ENCODE peak calls at places on chromosomes 12 and 14, in four cellular contexts. M, I, N and O are unnamed samples.

GRCh38 chr12:128825845-128826244 is 2.1 kb upstream of the SLC15A4 start:
- DNase-seq in M (no peak), I (no peak), N (no peak), O (no peak)

GRCh38 chr12:82375201-82375600 is 16.9 kb downstream of the METTL25 start:
- DNase-seq in M (no peak), I (no peak), N (no peak), O (no peak)

GRCh38 chr14:87745507-87746118 is 247.4 kb downstream of the GALC start:
- DNase-seq in I (peak), N (no peak), M (peak), O (no peak)

GRCh38 chr12:57087689-57088441 is 1.0 kb upstream of the NAB2 start:
- DNase-seq in N (peak), I (peak), M (peak), O (peak)

GRCh38 chr12:115570271-115570777 is 707.2 kb downstream of the MED13L start:
- DNase-seq in N (no peak), M (peak), I (no peak), O (no peak)

GRCh38 chr12:106145539-106146447 is 7.0 kb upstream of the NUAK1 start:
- DNase-seq in M (no peak), I (no peak), N (no peak), O (no peak)

GRCh38 chr14:73198253-73198652 is 39.1 kb upstream of the PAPLN start:
- DNase-seq in M (no peak), N (no peak), I (no peak), O (no peak)

GRCh38 chr12:96241484-96242256 is 47.5 kb downstream of the ELK3 start:
- DNase-seq in M (no peak), I (no peak), N (no peak), O (no peak)

GRCh38 chr14:20866963-20867362 is 24.2 kb upstream of the RNASE3 start:
- DNase-seq in I (no peak), N (no peak), M (peak), O (no peak)

GRCh38 chr12:88743946-88744685 is 163.8 kb upstream of the KITLG start:
- DNase-seq in I (no peak), N (no peak), M (no peak), O (no peak)

GRCh38 chr14:62501021-62501750 is 544.1 kb downstream of the KCNH5 start:
- DNase-seq in M (no peak), I (no peak), N (no peak), O (no peak)

GRCh38 chr12:55906056-55906455 is 21.6 kb downstream of the PYM1 start:
- DNase-seq in M (peak), I (no peak), N (no peak), O (no peak)

GRCh38 chr14:71355324-71356201 is 448.3 kb downstream of the PCNX1 start:
- DNase-seq in I (no peak), N (no peak), M (no peak), O (no peak)

GRCh38 chr12:132408001-132408400 is 78.6 kb upstream of the GALNT9 start:
- DNase-seq in I (no peak), N (no peak), M (no peak), O (no peak)

GRCh38 chr14:73850940-73851339 is 691 bp upstream of the PTGR2 start:
- DNase-seq in M (peak), I (no peak), N (no peak), O (no peak)

GRCh38 chr12:74980510-74980909 is 229.1 kb downstream of the KCNC2 start:
- DNase-seq in I (peak), M (peak), N (no peak), O (no peak)

GRCh38 chr12:16526693-16527092 is 79.3 kb downstream of the LMO3 start:
- DNase-seq in M (peak), I (no peak), N (no peak), O (no peak)

GRCh38 chr12:111841236-111841749 is 735 bp upstream of the MAPKAPK5 start:
- DNase-seq in N (no peak), I (no peak), M (peak), O (no peak)

GRCh38 chr12:109818253-109818652 is 14.9 kb downstream of the TRPV4 start:
- DNase-seq in I (no peak), M (no peak), N (no peak), O (no peak)

GRCh38 chr14:103501041-103501870 is 21.4 kb downstream of the CKB start:
- DNase-seq in I (no peak), M (no peak), N (no peak), O (no peak)

GRCh38 chr14:77275855-77276153 is 4.8 kb upstream of the NGB start:
- DNase-seq in N (no peak), M (no peak), I (no peak), O (no peak)

GRCh38 chr12:53586745-53587144 is 39.4 kb downstream of the ATF7 start:
- DNase-seq in I (no peak), N (no peak), M (no peak), O (no peak)

GRCh38 chr12:85820117-85820516 is 16.1 kb downstream of the RASSF9 start:
- DNase-seq in I (no peak), M (no peak), N (no peak), O (no peak)

GRCh38 chr14:104296388-104297312 is 158.3 kb downstream of the KIF26A start:
- DNase-seq in N (no peak), I (no peak), M (no peak), O (no peak)

GRCh38 chr14:66403183-66403582 is 83.0 kb upstream of the CCDC196 start:
- DNase-seq in M (peak), N (no peak), I (peak), O (no peak)

GRCh38 chr12:54412786-54413185 is 6.3 kb downstream of the ITGA5 start:
- DNase-seq in I (no peak), N (no peak), M (no peak), O (no peak)

GRCh38 chr14:55610717-55611370 is 30.8 kb downstream of the KTN1 start:
- DNase-seq in I (no peak), N (no peak), M (no peak), O (no peak)

GRCh38 chr12:113416091-113416754 is 6.0 kb upstream of the SDSL start:
- DNase-seq in M (peak), N (no peak), I (no peak), O (no peak)